ENCODE peak calls at places on chromosomes 4 and X, in six cellular contexts. One of them, this sample, is unnamed.

GRCh38 chr4:1237981-1238675 is 10.8 kb downstream of the CTBP1 start:
- DNase-seq in GM10248: no peak
- DNase-seq in T-cell: no peak
- DNase-seq in lower leg skin: no peak
- DNase-seq in left colon: peak; percentile 12
- DNase-seq in activated naive CD8-positive, alpha-beta T cell treated with anti-CD3 and anti-CD28 coated beads, Interleukin-2, amount 50 U/mL, for 24 hours: no peak
- DNase-seq in this sample: no peak

GRCh38 chrX:39445336-39445735 is 644.1 kb downstream of the MID1IP1 start:
- DNase-seq in activated naive CD8-positive, alpha-beta T cell treated with anti-CD3 and anti-CD28 coated beads, Interleukin-2, amount 50 U/mL, for 24 hours: peak; percentile 51
- DNase-seq in GM10248: no peak
- DNase-seq in T-cell: peak; percentile 37
- DNase-seq in left colon: no peak
- DNase-seq in lower leg skin: no peak
- DNase-seq in this sample: peak; percentile 6

GRCh38 chr4:141002323-141002805 is 130.9 kb downstream of the RNF150 start:
- DNase-seq in activated naive CD8-positive, alpha-beta T cell treated with anti-CD3 and anti-CD28 coated beads, Interleukin-2, amount 50 U/mL, for 24 hours: no peak
- DNase-seq in lower leg skin: no peak
- DNase-seq in left colon: no peak
- DNase-seq in GM10248: no peak
- DNase-seq in T-cell: no peak
- DNase-seq in this sample: no peak

GRCh38 chr4:102717448-102718092 is 43.2 kb downstream of the MANBA start:
- DNase-seq in lower leg skin: no peak
- DNase-seq in left colon: no peak
- DNase-seq in T-cell: no peak
- DNase-seq in activated naive CD8-positive, alpha-beta T cell treated with anti-CD3 and anti-CD28 coated beads, Interleukin-2, amount 50 U/mL, for 24 hours: no peak
- DNase-seq in GM10248: no peak
- DNase-seq in this sample: no peak

GRCh38 chr4:148004228-148004813 is 272.4 kb downstream of the ARHGAP10 start:
- DNase-seq in GM10248: no peak
- DNase-seq in left colon: no peak
- DNase-seq in activated naive CD8-positive, alpha-beta T cell treated with anti-CD3 and anti-CD28 coated beads, Interleukin-2, amount 50 U/mL, for 24 hours: no peak
- DNase-seq in lower leg skin: peak; percentile 24
- DNase-seq in T-cell: no peak
- DNase-seq in this sample: no peak

GRCh38 chr4:98653890-98654867 is 4.2 kb downstream of the TSPAN5 start:
- DNase-seq in activated naive CD8-positive, alpha-beta T cell treated with anti-CD3 and anti-CD28 coated beads, Interleukin-2, amount 50 U/mL, for 24 hours: no peak
- DNase-seq in GM10248: no peak
- DNase-seq in lower leg skin: no peak
- DNase-seq in left colon: no peak
- DNase-seq in T-cell: no peak
- DNase-seq in this sample: peak; percentile 21

GRCh38 chr4:48033825-48034413 is 17.3 kb downstream of the NIPAL1 start:
- DNase-seq in T-cell: peak; percentile 61
- DNase-seq in lower leg skin: no peak
- DNase-seq in activated naive CD8-positive, alpha-beta T cell treated with anti-CD3 and anti-CD28 coated beads, Interleukin-2, amount 50 U/mL, for 24 hours: peak; percentile 66
- DNase-seq in left colon: no peak
- DNase-seq in GM10248: no peak
- DNase-seq in this sample: no peak

GRCh38 chr4:7058792-7059191 is 9.1 kb downstream of the GRPEL1 start:
- DNase-seq in left colon: no peak
- DNase-seq in lower leg skin: no peak
- DNase-seq in T-cell: no peak
- DNase-seq in activated naive CD8-positive, alpha-beta T cell treated with anti-CD3 and anti-CD28 coated beads, Interleukin-2, amount 50 U/mL, for 24 hours: no peak
- DNase-seq in GM10248: no peak
- DNase-seq in this sample: no peak

GRCh38 chr4:152323221-152323620 is 212.7 kb downstream of the FBXW7 start:
- DNase-seq in lower leg skin: no peak
- DNase-seq in T-cell: no peak
- DNase-seq in left colon: no peak
- DNase-seq in activated naive CD8-positive, alpha-beta T cell treated with anti-CD3 and anti-CD28 coated beads, Interleukin-2, amount 50 U/mL, for 24 hours: no peak
- DNase-seq in GM10248: no peak
- DNase-seq in this sample: no peak

GRCh38 chrX:54995621-54996020 is 1.6 kb upstream of the PFKFB1 start:
- DNase-seq in activated naive CD8-positive, alpha-beta T cell treated with anti-CD3 and anti-CD28 coated beads, Interleukin-2, amount 50 U/mL, for 24 hours: no peak
- DNase-seq in left colon: no peak
- DNase-seq in T-cell: no peak
- DNase-seq in GM10248: no peak
- DNase-seq in lower leg skin: no peak
- DNase-seq in this sample: no peak

GRCh38 chr4:119059221-119059620 is 76.4 kb upstream of the MYOZ2 start:
- DNase-seq in GM10248: no peak
- DNase-seq in T-cell: no peak
- DNase-seq in lower leg skin: no peak
- DNase-seq in activated naive CD8-positive, alpha-beta T cell treated with anti-CD3 and anti-CD28 coated beads, Interleukin-2, amount 50 U/mL, for 24 hours: no peak
- DNase-seq in left colon: no peak
- DNase-seq in this sample: no peak

GRCh38 chrX:153640045-153640686 is 6.8 kb upstream of the DUSP9 start:
- DNase-seq in activated naive CD8-positive, alpha-beta T cell treated with anti-CD3 and anti-CD28 coated beads, Interleukin-2, amount 50 U/mL, for 24 hours: no peak
- DNase-seq in lower leg skin: no peak
- DNase-seq in left colon: no peak
- DNase-seq in GM10248: peak; percentile 9
- DNase-seq in T-cell: no peak
- DNase-seq in this sample: no peak

GRCh38 chr4:88659061-88659889 is 38.4 kb downstream of the NAP1L5 start:
- DNase-seq in left colon: peak; percentile 32
- DNase-seq in GM10248: peak; percentile 47
- DNase-seq in lower leg skin: peak; percentile 37
- DNase-seq in T-cell: peak; percentile 22
- DNase-seq in activated naive CD8-positive, alpha-beta T cell treated with anti-CD3 and anti-CD28 coated beads, Interleukin-2, amount 50 U/mL, for 24 hours: peak; percentile 18
- DNase-seq in this sample: peak; percentile 67

GRCh38 chr4:82284475-82284857 is 89.3 kb downstream of the HNRNPD start:
- DNase-seq in left colon: no peak
- DNase-seq in lower leg skin: no peak
- DNase-seq in GM10248: no peak
- DNase-seq in T-cell: no peak
- DNase-seq in activated naive CD8-positive, alpha-beta T cell treated with anti-CD3 and anti-CD28 coated beads, Interleukin-2, amount 50 U/mL, for 24 hours: no peak
- DNase-seq in this sample: no peak

GRCh38 chrX:153684447-153685178 is 3.1 kb upstream of the SLC6A8 start:
- DNase-seq in activated naive CD8-positive, alpha-beta T cell treated with anti-CD3 and anti-CD28 coated beads, Interleukin-2, amount 50 U/mL, for 24 hours: no peak
- DNase-seq in GM10248: no peak
- DNase-seq in T-cell: no peak
- DNase-seq in lower leg skin: no peak
- DNase-seq in left colon: no peak
- DNase-seq in this sample: no peak

GRCh38 chr4:141215030-141215429 is 5.7 kb upstream of the ZNF330 start:
- DNase-seq in activated naive CD8-positive, alpha-beta T cell treated with anti-CD3 and anti-CD28 coated beads, Interleukin-2, amount 50 U/mL, for 24 hours: no peak
- DNase-seq in T-cell: no peak
- DNase-seq in lower leg skin: no peak
- DNase-seq in left colon: no peak
- DNase-seq in GM10248: no peak
- DNase-seq in this sample: no peak

GRCh38 chr4:57943672-57944071 is 833.5 kb upstream of the IGFBP7 start:
- DNase-seq in left colon: no peak
- DNase-seq in lower leg skin: no peak
- DNase-seq in GM10248: no peak
- DNase-seq in activated naive CD8-positive, alpha-beta T cell treated with anti-CD3 and anti-CD28 coated beads, Interleukin-2, amount 50 U/mL, for 24 hours: no peak
- DNase-seq in T-cell: no peak
- DNase-seq in this sample: no peak

GRCh38 chrX:39809326-39809725 is 288.4 kb downstream of the BCOR start:
- DNase-seq in T-cell: no peak
- DNase-seq in activated naive CD8-positive, alpha-beta T cell treated with anti-CD3 and anti-CD28 coated beads, Interleukin-2, amount 50 U/mL, for 24 hours: no peak
- DNase-seq in GM10248: no peak
- DNase-seq in lower leg skin: no peak
- DNase-seq in left colon: no peak
- DNase-seq in this sample: peak; percentile 13

GRCh38 chrX:106919932-106920452 is at the start of gene CLDN2:
- DNase-seq in lower leg skin: no peak
- DNase-seq in left colon: no peak
- DNase-seq in GM10248: no peak
- DNase-seq in activated naive CD8-positive, alpha-beta T cell treated with anti-CD3 and anti-CD28 coated beads, Interleukin-2, amount 50 U/mL, for 24 hours: no peak
- DNase-seq in T-cell: no peak
- DNase-seq in this sample: no peak

GRCh38 chrX:96684339-96685204 is at the start of gene DIAPH2:
- DNase-seq in GM10248: peak; percentile 56
- DNase-seq in T-cell: peak; percentile 66
- DNase-seq in activated naive CD8-positive, alpha-beta T cell treated with anti-CD3 and anti-CD28 coated beads, Interleukin-2, amount 50 U/mL, for 24 hours: peak; percentile 68
- DNase-seq in left colon: peak; percentile 84
- DNase-seq in lower leg skin: peak; percentile 68
- DNase-seq in this sample: peak; percentile 46

This sample was measured in A549.